ENCODE peak calls at places on chromosomes 4 and X, in four cellular contexts. Y, V, S and Q are unnamed samples.

GRCh38 chr4:8391972-8392371 is 48.6 kb downstream of the ACOX3 start:
- DNase-seq in Y (no peak), V (no peak), S (no peak), Q (peak)

GRCh38 chrX:39982927-39983326 is 114.8 kb downstream of the BCOR start:
- DNase-seq in Y (no peak), V (no peak), S (no peak), Q (peak)

GRCh38 chr4:124711469-124712416 is 789 bp downstream of the ANKRD50 start:
- DNase-seq in Y (peak), V (peak), S (no peak), Q (peak)

GRCh38 chr4:184745747-184746531 is 12.0 kb upstream of the CENPU start:
- DNase-seq in Y (peak), V (peak), S (peak), Q (peak)

GRCh38 chrX:46927718-46928117 is 15.5 kb downstream of the JADE3 start:
- DNase-seq in Y (no peak), V (no peak), S (no peak), Q (no peak)

GRCh38 chr4:83771113-83771705 is 235.3 kb downstream of the GPAT3 start:
- DNase-seq in Y (peak), V (peak), S (peak), Q (peak)

GRCh38 chr4:181745933-181746627 is 497.1 kb upstream of the TENM3 start:
- DNase-seq in Y (no peak), V (no peak), S (no peak), Q (no peak)

GRCh38 chr4:89226665-89227572 is 80.7 kb downstream of the GPRIN3 start:
- DNase-seq in Y (peak), V (peak), S (peak), Q (peak)

GRCh38 chrX:131704136-131704695 is 160.3 kb downstream of the OR13H1 start:
- DNase-seq in Y (no peak), V (peak), S (peak), Q (no peak)

GRCh38 chr4:168825975-168826374 is 184.1 kb downstream of the CBR4 start:
- DNase-seq in Y (no peak), V (no peak), S (no peak), Q (no peak)

GRCh38 chr4:125677665-125678307 is 363.0 kb downstream of the FAT4 start:
- DNase-seq in Y (no peak), V (no peak), S (no peak), Q (no peak)

GRCh38 chr4:13907255-13907751 is 279.8 kb upstream of the BOD1L1 start:
- DNase-seq in Y (no peak), V (peak), S (peak), Q (peak)

GRCh38 chr4:127632420-127633403 is at the start of gene INTU:
- DNase-seq in Y (peak), V (peak), S (peak), Q (peak)

GRCh38 chr4:110211007-110211769 is 12.8 kb upstream of the ELOVL6 start:
- DNase-seq in Y (no peak), V (peak), S (no peak), Q (peak)

GRCh38 chrX:26373829-26374228 is 157.9 kb downstream of the MAGEB5 start:
- DNase-seq in Y (no peak), V (no peak), S (no peak), Q (peak)

GRCh38 chr4:62210521-62210920 is 1010.4 kb downstream of the ADGRL3 start:
- DNase-seq in Y (no peak), V (no peak), S (no peak), Q (no peak)

GRCh38 chrX:87621697-87622096 is 104.1 kb downstream of the KLHL4 start:
- DNase-seq in Y (no peak), V (no peak), S (no peak), Q (peak)

GRCh38 chrX:107730991-107731766 is 44.4 kb downstream of the TSC22D3 start:
- DNase-seq in Y (no peak), V (no peak), S (no peak), Q (no peak)

GRCh38 chrX:11543249-11543648 is 122.5 kb downstream of the ARHGAP6 start:
- DNase-seq in Y (no peak), V (no peak), S (no peak), Q (no peak)

GRCh38 chr4:151674804-151675290 is 86.0 kb downstream of the GATB start:
- DNase-seq in Y (no peak), V (no peak), S (no peak), Q (peak)

GRCh38 chr4:40480291-40480690 is 145.2 kb downstream of the CHRNA9 start:
- DNase-seq in Y (no peak), V (no peak), S (no peak), Q (no peak)

GRCh38 chr4:128225148-128225547 is 62.5 kb downstream of the PGRMC2 start:
- DNase-seq in Y (no peak), V (no peak), S (no peak), Q (no peak)

GRCh38 chr4:38013461-38014366 is 53.5 kb downstream of the PTTG2 start:
- DNase-seq in Y (no peak), V (no peak), S (peak), Q (peak)

GRCh38 chr4:55681430-55681829 is 45.3 kb upstream of the NMU start:
- DNase-seq in Y (no peak), V (no peak), S (no peak), Q (no peak)

GRCh38 chr4:157810137-157810774 is 362.6 kb downstream of the GASK1B start:
- DNase-seq in Y (no peak), V (no peak), S (no peak), Q (peak)

GRCh38 chr4:169348541-169348940 is 77.8 kb upstream of the SH3RF1 start:
- DNase-seq in Y (no peak), V (no peak), S (no peak), Q (no peak)

GRCh38 chr4:71257761-71258160 is 81.1 kb upstream of the SLC4A4 start:
- DNase-seq in Y (no peak), V (no peak), S (no peak), Q (no peak)

GRCh38 chrX:40866878-40867277 is 131.5 kb upstream of the MED14 start:
- DNase-seq in Y (no peak), V (peak), S (peak), Q (no peak)

GRCh38 chr4:127778102-127778501 is 4.0 kb upstream of the HSPA4L start:
- DNase-seq in Y (no peak), V (no peak), S (no peak), Q (no peak)

GRCh38 chrX:49071877-49072711 is 1.7 kb downstream of the PRAF2 start:
- DNase-seq in Y (no peak), V (no peak), S (no peak), Q (peak)

GRCh38 chr4:106893903-106894302 is 142.2 kb downstream of the DKK2 start:
- DNase-seq in Y (no peak), V (no peak), S (no peak), Q (no peak)

GRCh38 chrX:47958943-47959342 is 44.8 kb downstream of the ZNF182 start:
- DNase-seq in Y (peak), V (no peak), S (no peak), Q (peak)

GRCh38 chr4:76958891-76959290 is 9.3 kb downstream of the SEPTIN11 start:
- DNase-seq in Y (no peak), V (no peak), S (no peak), Q (no peak)

GRCh38 chrX:2336181-2336580 is 164.6 kb downstream of the DHRSX start:
- DNase-seq in Y (no peak), V (no peak), S (no peak), Q (no peak)

GRCh38 chr4:76952631-76953587 is 3.4 kb downstream of the SEPTIN11 start:
- DNase-seq in Y (no peak), V (no peak), S (no peak), Q (no peak)